ENCODE peak calls at places on chromosomes 11 and 22, in eight cellular contexts. L is stimulated activated CD8-positive, alpha-beta memory T cell treated with anti-CD3 and anti-CD28 coated beads, Interleukin-4, amount 100 ng/mL, for 4 hours; G is iPS DF 19.7; W is pancreas; Q is naive B cell; H is ureter; C is activated naive CD8-positive, alpha-beta T cell treated with anti-CD3 and anti-CD28 coated beads for 36 hours; I is non-pigmented ciliary epithelial cell. S is an unnamed sample.
A peak's percentile ranks its signal among the peaks of the same experiment; 100 is the strongest.

GRCh38 chr11:124839051-124839971 is 25.9 kb upstream of the ROBO3 start:
- DNase-seq in I (no peak), Q (peak; percentile 21), L (no peak), C (peak; percentile 18), W (peak; percentile 69), G (no peak), H (no peak), S (no peak)

GRCh38 chr11:93225642-93226041 is 27.9 kb upstream of the SLC36A4 start:
- DNase-seq in I (no peak), G (no peak), C (no peak), L (no peak), Q (peak; percentile 7), H (no peak), W (no peak), S (no peak)

GRCh38 chr22:20967697-20968201 is 694 bp downstream of the AIFM3 start:
- DNase-seq in L (no peak), W (peak; percentile 55), I (no peak), H (no peak), Q (no peak), G (no peak), C (no peak), S (no peak)

GRCh38 chr11:114569781-114570180 is 10.1 kb upstream of the NXPE1 start:
- DNase-seq in C (no peak), Q (no peak), L (no peak), H (no peak), W (no peak), I (no peak), G (no peak), S (no peak)

GRCh38 chr11:125401235-125401634 is 94.8 kb downstream of the FEZ1 start:
- DNase-seq in W (no peak), I (no peak), H (no peak), Q (no peak), L (no peak), G (no peak), C (no peak), S (no peak)

GRCh38 chr11:112320668-112321067 is 60.0 kb upstream of the PLET1 start:
- DNase-seq in W (no peak), L (no peak), C (no peak), G (no peak), I (peak; percentile 77), Q (no peak), H (peak; percentile 85), S (no peak)

GRCh38 chr11:71307811-71308645 is 55.7 kb upstream of the SHANK2 start:
- DNase-seq in C (no peak), H (peak; percentile 19), Q (no peak), G (no peak), I (no peak), L (no peak), W (no peak), S (no peak)

GRCh38 chr11:9831122-9831521 is 167.2 kb downstream of the SWAP70 start:
- DNase-seq in W (no peak), L (no peak), G (no peak), Q (no peak), I (no peak), H (no peak), C (no peak), S (no peak)

GRCh38 chr11:75802913-75803820 is 11.8 kb upstream of the UVRAG start:
- DNase-seq in W (no peak), G (no peak), Q (peak; percentile 63), H (peak; percentile 76), L (peak; percentile 41), I (no peak), C (peak; percentile 54), S (no peak)

GRCh38 chr22:38232196-38232595 is 30.4 kb downstream of the MAFF start:
- DNase-seq in C (no peak), W (no peak), H (no peak), Q (no peak), G (no peak), I (no peak), L (no peak), S (no peak)

GRCh38 chr11:77770629-77771028 is 49.9 kb downstream of the RSF1 start:
- DNase-seq in Q (no peak), H (no peak), W (no peak), C (no peak), G (no peak), L (no peak), I (no peak), S (no peak)

GRCh38 chr11:100980156-100980555 is 149.5 kb downstream of the PGR start:
- DNase-seq in H (no peak), L (no peak), Q (no peak), W (no peak), C (no peak), I (no peak), G (no peak), S (no peak)

GRCh38 chr22:47173535-47174021 is 411.1 kb downstream of the TBC1D22A start:
- DNase-seq in W (no peak), Q (no peak), G (no peak), H (no peak), C (no peak), L (no peak), I (no peak), S (no peak)

GRCh38 chr11:59802639-59803176 is 7.9 kb downstream of the MRPL16 start:
- DNase-seq in Q (peak; percentile 57), W (no peak), L (no peak), H (no peak), I (no peak), C (no peak), G (no peak), S (no peak)

GRCh38 chr11:65432686-65433582 is 10.3 kb downstream of the NEAT1 start:
- DNase-seq in C (no peak), I (no peak), Q (no peak), W (no peak), L (no peak), H (no peak), G (no peak), S (no peak)

GRCh38 chr11:45528435-45528834 is 137.0 kb downstream of the CHST1 start:
- DNase-seq in G (no peak), H (no peak), Q (no peak), I (no peak), L (no peak), C (no peak), W (no peak), S (no peak)

S was measured in substantia nigra.